ENCODE peak calls at places on chromosomes 12 and 14, in six cellular contexts. Z is pancreas, N is RWPE2, F is uterus, D is stomach, E is brain microvascular endothelial cell. O is an unnamed sample.

GRCh38 chr12:105110851-105111250 is 3.3 kb downstream of the WASHC4 start:
- DNase-seq in Z (no peak), N (no peak), F (no peak), D (no peak), E (no peak), O (no peak)

GRCh38 chr14:50531595-50532501 is 521 bp downstream of the MAP4K5 start:
- DNase-seq in Z (peak), N (peak), F (peak), D (peak), E (peak), O (peak)

GRCh38 chr12:91513354-91513753 is 330.7 kb upstream of the DCN start:
- DNase-seq in Z (no peak), N (no peak), F (no peak), D (no peak), E (no peak), O (no peak)

GRCh38 chr12:107649615-107650014 is 36.0 kb upstream of the PWP1 start:
- DNase-seq in Z (no peak), N (no peak), F (peak), D (no peak), E (no peak), O (no peak)

GRCh38 chr12:47707905-47708543 is 2.2 kb upstream of the RPAP3 start:
- DNase-seq in Z (no peak), N (no peak), F (no peak), D (no peak), E (no peak), O (no peak)

GRCh38 chr12:55737581-55738112 is 5.3 kb upstream of the GDF11 start:
- DNase-seq in Z (no peak), N (no peak), F (no peak), D (no peak), E (no peak), O (no peak)

GRCh38 chr14:53409974-53410373 is 256.9 kb upstream of the DDHD1 start:
- DNase-seq in Z (no peak), N (no peak), F (no peak), D (no peak), E (peak), O (no peak)

GRCh38 chr12:79127268-79127895 is 262.8 kb downstream of the SYT1 start:
- DNase-seq in Z (no peak), N (no peak), F (no peak), D (no peak), E (peak), O (no peak)

GRCh38 chr14:75428230-75429104 is 645 bp downstream of the JDP2 start:
- DNase-seq in Z (peak), N (no peak), F (peak), D (peak), E (no peak), O (peak)

GRCh38 chr14:36750244-36750643 is 88.6 kb downstream of the PAX9 start:
- DNase-seq in Z (no peak), N (no peak), F (no peak), D (no peak), E (no peak), O (no peak)

GRCh38 chr12:53051058-53051880 is 1.4 kb downstream of the TNS2 start:
- DNase-seq in Z (no peak), N (no peak), F (peak), D (peak), E (peak), O (peak)

GRCh38 chr12:82910246-82910893 is 223.7 kb downstream of the TMTC2 start:
- DNase-seq in Z (no peak), N (no peak), F (no peak), D (no peak), E (no peak), O (no peak)

GRCh38 chr14:100586520-100587247 is 533 bp downstream of the BEGAIN start:
- DNase-seq in Z (peak), N (peak), F (no peak), D (no peak), E (no peak), O (peak)

GRCh38 chr12:28212182-28212581 is 21.9 kb downstream of the CCDC91 start:
- DNase-seq in Z (no peak), N (no peak), F (no peak), D (no peak), E (no peak), O (no peak)

GRCh38 chr12:1833596-1834028 is 13.2 kb downstream of the LRTM2 start:
- DNase-seq in Z (peak), N (peak), F (no peak), D (no peak), E (no peak), O (no peak)

GRCh38 chr12:100163416-100164152 is 20.9 kb upstream of the BLTP3B start:
- DNase-seq in Z (peak), N (no peak), F (peak), D (peak), E (peak), O (peak)

GRCh38 chr14:88242426-88242825 is 80.6 kb downstream of the KCNK10 start:
- DNase-seq in Z (no peak), N (no peak), F (no peak), D (no peak), E (no peak), O (no peak)

GRCh38 chr12:119751961-119752360 is 84.0 kb downstream of the PRKAB1 start:
- DNase-seq in Z (no peak), N (no peak), F (no peak), D (no peak), E (no peak), O (no peak)

GRCh38 chr12:64412458-64412857 is 8.3 kb downstream of the XPOT start:
- DNase-seq in Z (no peak), N (no peak), F (no peak), D (no peak), E (no peak), O (no peak)

GRCh38 chr12:46269429-46270241 is 792 bp upstream of the SLC38A1 start:
- DNase-seq in Z (no peak), N (no peak), F (no peak), D (no peak), E (no peak), O (no peak)

GRCh38 chr14:51176819-51177218 is 63.2 kb upstream of the TMX1 start:
- DNase-seq in Z (no peak), N (no peak), F (no peak), D (no peak), E (no peak), O (no peak)

GRCh38 chr12:59548930-59549329 is 46.9 kb upstream of the SLC16A7 start:
- DNase-seq in Z (no peak), N (no peak), F (no peak), D (peak), E (no peak), O (no peak)

GRCh38 chr14:52434955-52435354 is 117.3 kb downstream of the TXNDC16 start:
- DNase-seq in Z (no peak), N (no peak), F (no peak), D (no peak), E (no peak), O (no peak)

GRCh38 chr12:107775093-107775721 is 703 bp downstream of the ASCL4 start:
- DNase-seq in Z (peak), N (peak), F (no peak), D (peak), E (no peak), O (peak)

GRCh38 chr14:51443195-51444018 is 203.4 kb downstream of the TMX1 start:
- DNase-seq in Z (no peak), N (no peak), F (no peak), D (no peak), E (peak), O (no peak)

GRCh38 chr14:96417254-96417653 is 25.3 kb downstream of the AK7 start:
- DNase-seq in Z (no peak), N (no peak), F (no peak), D (no peak), E (no peak), O (no peak)

GRCh38 chr12:64459388-64460024 is 7.6 kb downstream of the TBK1 start:
- DNase-seq in Z (no peak), N (no peak), F (no peak), D (no peak), E (no peak), O (no peak)

GRCh38 chr12:93032748-93033147 is 103.7 kb upstream of the EEA1 start:
- DNase-seq in Z (no peak), N (no peak), F (no peak), D (no peak), E (no peak), O (no peak)

GRCh38 chr14:24171422-24172260 is at the start of gene REC8:
- DNase-seq in Z (peak), N (no peak), F (peak), D (peak), E (peak), O (peak)

GRCh38 chr12:67425394-67425793 is 156.2 kb downstream of the CAND1 start:
- DNase-seq in Z (no peak), N (no peak), F (no peak), D (no peak), E (no peak), O (no peak)

GRCh38 chr14:51258280-51258679 is 18.2 kb downstream of the TMX1 start:
- DNase-seq in Z (no peak), N (no peak), F (no peak), D (no peak), E (no peak), O (no peak)

GRCh38 chr12:24754690-24755638 is 193.9 kb downstream of the BCAT1 start:
- DNase-seq in Z (no peak), N (peak), F (no peak), D (no peak), E (peak), O (no peak)

GRCh38 chr12:69585189-69586062 is at the start of gene CCT2:
- DNase-seq in Z (peak), N (peak), F (peak), D (peak), E (peak), O (peak)
- TF ChIP-seq CTCF in Z (no peak), N (peak), F (no peak), D (no peak), E (peak), O (peak)

DNA sequence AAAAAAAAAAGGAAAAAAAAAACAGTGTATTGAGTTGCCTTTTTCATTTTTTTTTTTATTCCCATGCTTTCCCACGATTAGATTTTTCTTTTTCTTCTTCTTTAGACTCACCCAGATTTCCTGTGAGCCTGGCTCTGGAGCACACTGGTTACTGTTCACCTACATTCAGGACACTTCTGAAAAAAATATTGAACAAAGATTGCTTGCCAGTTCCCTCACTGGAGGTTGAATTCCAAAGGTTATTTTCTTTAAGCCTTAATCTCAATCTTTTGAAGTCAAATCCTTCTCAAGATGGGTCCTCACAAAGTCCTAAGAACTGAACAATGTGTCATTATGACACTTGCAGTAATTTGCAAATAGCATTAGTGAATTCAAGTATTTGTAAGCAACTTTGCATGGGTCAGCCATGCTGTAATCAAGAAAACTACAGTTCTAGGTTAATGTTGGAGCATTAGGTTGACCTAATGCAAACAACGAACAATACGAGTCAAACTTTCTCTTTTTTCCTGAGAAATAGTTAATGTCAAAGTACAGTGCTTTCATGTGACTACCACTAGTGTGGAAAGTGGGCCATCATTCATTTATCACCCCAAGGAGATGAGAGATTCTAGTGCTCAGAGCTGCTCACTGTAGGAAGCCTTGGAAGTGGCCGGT is 49.3 kb upstream of the DUSP6 start:
- DNase-seq in Z (no peak), N (no peak), F (no peak), D (no peak), E (no peak), O (no peak)
- H3K4me3 ChIP-seq in Z (no peak), N (no peak), F (no peak), D (no peak), E (no peak), O (no peak)

DNA sequence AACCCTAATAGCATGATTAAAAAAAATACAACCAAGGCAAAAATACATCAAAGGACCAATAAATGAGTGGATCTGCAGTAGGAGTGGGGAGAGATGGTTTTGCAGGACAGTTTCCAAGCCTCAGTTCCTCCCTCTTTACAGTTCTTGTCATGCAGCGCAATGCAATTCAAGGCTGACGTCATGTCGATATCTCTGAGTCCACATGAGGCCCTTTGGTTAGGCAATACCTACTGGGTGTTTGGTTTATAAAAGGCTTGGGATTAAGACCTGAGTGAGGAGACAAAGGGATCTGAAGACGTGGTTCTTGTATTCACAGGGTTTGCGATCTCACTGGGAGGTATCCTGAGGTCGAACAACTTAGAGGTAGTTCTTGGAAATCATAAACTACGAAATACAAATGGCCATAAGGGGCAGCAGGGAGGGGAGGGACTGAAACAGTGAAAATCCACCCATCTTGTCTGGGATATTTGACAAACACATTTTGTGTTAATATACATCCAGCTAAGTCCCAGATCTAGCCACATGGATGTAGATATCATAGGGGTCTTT is 441.0 kb downstream of the FUT8 start:
- DNase-seq in Z (no peak), N (no peak), F (no peak), D (no peak), E (no peak), O (no peak)
- H3K27ac ChIP-seq in Z (no peak), N (no peak), F (no peak), D (no peak), E (no peak), O (no peak)

GRCh38 chr14:64841772-64842490 is 37.8 kb downstream of the SPTB start:
- DNase-seq in Z (no peak), N (no peak), F (no peak), D (no peak), E (no peak), O (no peak)

GRCh38 chr14:64844993-64845536 is 34.6 kb downstream of the SPTB start:
- DNase-seq in Z (no peak), N (no peak), F (no peak), D (no peak), E (no peak), O (no peak)

GRCh38 chr14:64844272-64844671 is 35.4 kb downstream of the SPTB start:
- DNase-seq in Z (no peak), N (no peak), F (no peak), D (no peak), E (no peak), O (no peak)

GRCh38 chr14:64838656-64839055 is 41.1 kb downstream of the SPTB start:
- DNase-seq in Z (no peak), N (peak), F (no peak), D (no peak), E (no peak), O (no peak)

DNA sequence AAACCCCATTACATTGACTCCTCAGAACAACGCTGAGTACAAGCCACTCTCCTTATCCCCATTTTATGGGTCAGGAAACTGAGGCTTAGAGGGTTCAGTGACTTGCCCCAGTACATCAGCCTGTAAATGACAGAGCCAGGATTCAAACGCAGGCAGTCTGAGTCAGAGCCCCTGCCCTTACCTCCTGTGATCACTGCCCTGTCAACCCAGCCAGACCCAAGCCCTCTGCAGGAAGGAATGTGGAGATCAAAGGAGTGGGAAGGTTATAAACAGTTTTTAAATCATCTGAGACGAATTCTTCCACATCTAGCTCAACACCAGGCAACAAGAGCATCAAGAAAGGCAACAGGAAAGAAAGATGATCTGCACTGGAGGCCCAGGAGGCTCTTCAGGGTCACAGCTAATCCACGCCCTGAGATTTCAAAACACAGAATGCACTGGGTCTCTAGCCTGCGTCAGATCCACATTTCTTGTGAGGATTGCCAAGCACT is 38.5 kb downstream of the SPTB start:
- DNase-seq in Z (no peak), N (no peak), F (no peak), D (no peak), E (peak), O (no peak)
- TF ChIP-seq CTCF in Z (no peak), N (peak), F (peak), D (no peak), E (peak), O (no peak)

DNA sequence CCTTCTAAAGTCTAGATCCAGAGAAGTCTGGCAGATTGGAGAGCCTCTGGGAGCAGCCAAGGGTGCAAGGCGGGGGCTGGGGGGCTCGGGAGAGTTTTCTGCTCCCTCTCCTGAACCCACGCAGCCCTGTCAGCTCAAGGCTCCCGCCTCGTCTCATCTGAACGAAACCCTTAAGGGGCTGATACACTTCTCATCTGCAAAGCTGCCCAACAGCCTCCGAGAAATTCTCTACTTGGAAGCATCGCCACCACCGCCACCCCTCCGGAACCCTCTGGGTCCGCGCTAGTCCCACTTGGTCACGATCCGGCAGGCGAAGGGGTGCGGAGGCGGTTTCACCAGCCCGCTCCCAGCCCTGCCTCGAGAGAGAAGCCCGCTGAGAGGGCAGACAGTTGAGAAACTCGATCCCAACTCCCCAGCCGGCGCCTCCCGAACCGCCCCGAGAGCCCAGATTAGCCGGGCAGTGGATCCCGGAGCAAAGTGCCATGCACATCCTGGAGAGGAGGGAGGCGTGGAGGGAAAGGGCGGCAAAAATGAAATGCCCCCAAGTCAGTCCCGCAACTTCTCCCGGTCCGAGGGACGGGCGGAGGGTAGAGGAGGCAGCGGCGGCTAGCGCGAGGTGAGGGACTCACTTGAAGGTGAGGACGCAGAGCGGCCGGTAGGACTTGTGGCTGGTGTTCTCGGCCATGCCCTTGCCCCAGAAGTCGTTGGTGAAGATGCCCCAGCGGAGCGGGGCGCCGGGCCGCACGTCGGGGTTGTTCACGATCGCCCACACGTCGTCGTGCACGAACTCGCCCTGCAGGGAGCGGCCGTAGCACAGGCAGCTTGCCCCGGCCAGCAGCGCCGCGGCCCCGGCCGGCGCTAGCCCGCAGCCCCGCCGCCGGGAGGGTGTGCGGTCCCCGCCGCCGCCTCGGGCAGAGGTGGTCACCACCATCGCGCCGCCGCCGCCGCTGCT is 645 bp downstream of the TMTC1 start:
- DNase-seq in Z (peak), N (peak), F (peak), D (peak), E (no peak), O (peak)
- H3K4me3 ChIP-seq in Z (peak), N (peak), F (peak), D (peak), E (peak), O (peak)

O was measured in upper lobe of right lung.